ENCODE peak calls at places on chromosomes 1 and 21, in five cellular contexts. M is heart right ventricle, Z is HAP-1, R is AG10803, I is uterus. N is an unnamed sample.
A peak's percentile ranks its signal among the peaks of the same experiment; 100 is the strongest.

GRCh38 chr1:242212401-242212800 is 213.5 kb upstream of the MAP1LC3C start:
- DNase-seq in M (no peak), Z (peak; percentile 57), R (no peak), I (no peak), N (no peak)

GRCh38 chr21:41460578-41461527 is 34.8 kb downstream of the MX1 start:
- DNase-seq in M (peak; percentile 71), Z (no peak), R (peak; percentile 80), I (peak; percentile 65), N (peak; percentile 78)

GRCh38 chr1:159076753-159077656 is at the start of gene AIM2:
- DNase-seq in M (peak; percentile 16), Z (peak; percentile 8), R (peak; percentile 52), I (no peak), N (peak; percentile 46)

GRCh38 chr1:68230901-68231626 is 1.3 kb downstream of the WLS start:
- DNase-seq in M (peak; percentile 38), Z (peak; percentile 48), R (no peak), I (peak; percentile 37), N (no peak)

GRCh38 chr21:35543746-35544145 is 494.6 kb upstream of the RUNX1 start:
- DNase-seq in M (no peak), Z (no peak), R (no peak), I (no peak), N (no peak)

GRCh38 chr1:37726746-37727145 is 34.4 kb downstream of the CDCA8 start:
- DNase-seq in M (no peak), Z (no peak), R (no peak), I (no peak), N (no peak)

GRCh38 chr1:31771891-31772668 is 7.9 kb upstream of the ADGRB2 start:
- DNase-seq in M (no peak), Z (no peak), R (peak; percentile 31), I (no peak), N (no peak)

GRCh38 chr1:153667439-153667838 is 3.4 kb downstream of the ILF2 start:
- DNase-seq in M (no peak), Z (no peak), R (no peak), I (no peak), N (no peak)

GRCh38 chr1:69976896-69977295 is 228.5 kb downstream of the LRRC40 start:
- DNase-seq in M (no peak), Z (no peak), R (peak; percentile 13), I (no peak), N (peak; percentile 84)

GRCh38 chr21:44930543-44930981 is 9.3 kb upstream of the SLX9 start:
- DNase-seq in M (peak; percentile 48), Z (no peak), R (peak; percentile 38), I (no peak), N (no peak)

GRCh38 chr1:223846668-223847007 is 891 bp upstream of the TP53BP2 start:
- DNase-seq in M (peak; percentile 26), Z (peak; percentile 33), R (peak; percentile 33), I (peak; percentile 42), N (peak; percentile 29)

GRCh38 chr1:99645699-99646531 is at the start of gene PALMD:
- DNase-seq in M (peak; percentile 48), Z (no peak), R (peak; percentile 24), I (peak; percentile 24), N (peak; percentile 23)

GRCh38 chr1:219812491-219813221 is 115.7 kb downstream of the SLC30A10 start:
- DNase-seq in M (no peak), Z (peak; percentile 69), R (peak; percentile 69), I (no peak), N (peak; percentile 77)

GRCh38 chr1:91613594-91613993 is 112.9 kb downstream of the CDC7 start:
- DNase-seq in M (no peak), Z (peak; percentile 20), R (peak; percentile 60), I (no peak), N (no peak)

GRCh38 chr1:5509664-5510452 is 482.4 kb downstream of the NPHP4 start:
- DNase-seq in M (peak; percentile 69), Z (peak; percentile 72), R (peak; percentile 29), I (peak; percentile 49), N (peak; percentile 23)

GRCh38 chr1:92244376-92244775 is 26.7 kb downstream of the C1orf146 start:
- DNase-seq in M (no peak), Z (no peak), R (peak; percentile 1), I (no peak), N (peak; percentile 53)

GRCh38 chr21:45299026-45299863 is 11.6 kb upstream of the POFUT2 start:
- DNase-seq in M (peak; percentile 71), Z (no peak), R (no peak), I (peak; percentile 17), N (no peak)

GRCh38 chr1:107767156-107767582 is 197.8 kb downstream of the VAV3 start:
- DNase-seq in M (no peak), Z (no peak), R (no peak), I (no peak), N (no peak)

GRCh38 chr1:217586586-217586985 is 44.3 kb downstream of the GPATCH2 start:
- DNase-seq in M (no peak), Z (no peak), R (peak; percentile 5), I (no peak), N (peak; percentile 13)

GRCh38 chr21:18810136-18810535 is 406.6 kb upstream of the TMPRSS15 start:
- DNase-seq in M (no peak), Z (no peak), R (no peak), I (no peak), N (no peak)

GRCh38 chr1:222711319-222712252 is 705 bp downstream of the AIDA start:
- DNase-seq in M (peak; percentile 40), Z (peak; percentile 75), R (peak; percentile 63), I (peak; percentile 51), N (peak; percentile 77)

GRCh38 chr1:59266180-59266926 is 30.5 kb upstream of the FGGY start:
- DNase-seq in M (no peak), Z (no peak), R (no peak), I (no peak), N (no peak)

GRCh38 chr1:208369050-208369449 is 124.9 kb upstream of the PLXNA2 start:
- DNase-seq in M (no peak), Z (no peak), R (no peak), I (no peak), N (no peak)

GRCh38 chr1:218376722-218377121 is 31.6 kb downstream of the TGFB2 start:
- DNase-seq in M (no peak), Z (no peak), R (no peak), I (no peak), N (no peak)

GRCh38 chr1:93080424-93080823 is 1.3 kb downstream of the MTF2 start:
- DNase-seq in M (no peak), Z (no peak), R (peak; percentile 87), I (no peak), N (peak; percentile 85)

GRCh38 chr1:81695741-81696140 is 105.0 kb upstream of the ADGRL2 start:
- DNase-seq in M (no peak), Z (peak; percentile 62), R (peak; percentile 90), I (peak; percentile 27), N (peak; percentile 87)

GRCh38 chr1:223462047-223462446 is 68.8 kb downstream of the CCDC185 start:
- DNase-seq in M (no peak), Z (no peak), R (no peak), I (no peak), N (no peak)

GRCh38 chr1:27388337-27389005 is 4.0 kb upstream of the GPR3 start:
- DNase-seq in M (peak; percentile 68), Z (peak; percentile 81), R (peak; percentile 29), I (peak; percentile 66), N (no peak)

DNA sequence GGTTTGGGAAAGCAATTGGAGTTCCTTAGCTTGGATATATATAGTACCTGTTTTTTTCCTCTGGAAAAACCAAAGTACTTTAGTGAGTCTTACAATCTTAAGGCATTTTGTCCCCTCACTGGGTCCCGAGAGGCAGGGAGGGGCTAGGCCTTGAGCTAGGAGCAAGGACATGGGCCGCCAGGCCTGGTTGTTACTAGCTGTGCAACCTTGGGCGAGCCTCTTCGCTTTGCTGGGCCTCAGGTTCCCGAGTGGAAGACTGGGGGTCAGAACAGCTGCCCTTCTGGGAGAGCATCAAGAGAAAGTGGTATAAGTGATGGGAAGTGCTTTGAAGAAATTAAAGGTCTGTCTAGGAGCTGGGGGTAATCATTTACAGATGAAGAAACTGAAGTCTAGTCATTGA is 553.2 kb downstream of the KIF26B start:
- DNase-seq in M (no peak), Z (no peak), R (no peak), I (no peak), N (no peak)
- H3K4me3 ChIP-seq in M (no peak overlapping the region), Z (no peak overlapping the region), R (no peak overlapping the region), I (no peak overlapping the region), N (no peak overlapping the region)

GRCh38 chr1:15851251-15852035 is 3.9 kb downstream of the SPEN start:
- DNase-seq in M (no peak), Z (no peak), R (no peak), I (no peak), N (no peak)

GRCh38 chr1:15852036-15852827 is 4.7 kb downstream of the SPEN start:
- DNase-seq in M (no peak), Z (peak; percentile 46), R (no peak), I (no peak), N (no peak)

GRCh38 chr1:15849775-15850449 is 2.4 kb downstream of the SPEN start:
- DNase-seq in M (no peak), Z (peak; percentile 92), R (peak; percentile 39), I (peak; percentile 31), N (peak; percentile 61)

GRCh38 chr1:15848929-15849774 is 1.6 kb downstream of the SPEN start:
- DNase-seq in M (peak; percentile 77), Z (peak; percentile 95), R (peak; percentile 79), I (peak; percentile 83), N (peak; percentile 80)

GRCh38 chr1:15850450-15851079 is 3.1 kb downstream of the SPEN start:
- DNase-seq in M (no peak), Z (no peak), R (no peak), I (no peak), N (no peak)
- H3K4me3 ChIP-seq in M (peak overlapping the region; percentile 86), Z (peak overlapping the region; percentile 70), R (peak overlapping the region; percentile 92), I (peak overlapping the region; percentile 74), N (peak overlapping the region; percentile 77)

GRCh38 chr21:15063821-15064575 is 802 bp downstream of the NRIP1 start:
- DNase-seq in M (peak; percentile 65), Z (peak; percentile 53), R (peak; percentile 34), I (peak; percentile 43), N (no peak)
- H3K4me3 ChIP-seq in M (peak overlapping the region; percentile 92), Z (peak overlapping the region; percentile 50), R (peak overlapping the region; percentile 68), I (peak overlapping the region; percentile 97), N (peak overlapping the region; percentile 87)

DNA sequence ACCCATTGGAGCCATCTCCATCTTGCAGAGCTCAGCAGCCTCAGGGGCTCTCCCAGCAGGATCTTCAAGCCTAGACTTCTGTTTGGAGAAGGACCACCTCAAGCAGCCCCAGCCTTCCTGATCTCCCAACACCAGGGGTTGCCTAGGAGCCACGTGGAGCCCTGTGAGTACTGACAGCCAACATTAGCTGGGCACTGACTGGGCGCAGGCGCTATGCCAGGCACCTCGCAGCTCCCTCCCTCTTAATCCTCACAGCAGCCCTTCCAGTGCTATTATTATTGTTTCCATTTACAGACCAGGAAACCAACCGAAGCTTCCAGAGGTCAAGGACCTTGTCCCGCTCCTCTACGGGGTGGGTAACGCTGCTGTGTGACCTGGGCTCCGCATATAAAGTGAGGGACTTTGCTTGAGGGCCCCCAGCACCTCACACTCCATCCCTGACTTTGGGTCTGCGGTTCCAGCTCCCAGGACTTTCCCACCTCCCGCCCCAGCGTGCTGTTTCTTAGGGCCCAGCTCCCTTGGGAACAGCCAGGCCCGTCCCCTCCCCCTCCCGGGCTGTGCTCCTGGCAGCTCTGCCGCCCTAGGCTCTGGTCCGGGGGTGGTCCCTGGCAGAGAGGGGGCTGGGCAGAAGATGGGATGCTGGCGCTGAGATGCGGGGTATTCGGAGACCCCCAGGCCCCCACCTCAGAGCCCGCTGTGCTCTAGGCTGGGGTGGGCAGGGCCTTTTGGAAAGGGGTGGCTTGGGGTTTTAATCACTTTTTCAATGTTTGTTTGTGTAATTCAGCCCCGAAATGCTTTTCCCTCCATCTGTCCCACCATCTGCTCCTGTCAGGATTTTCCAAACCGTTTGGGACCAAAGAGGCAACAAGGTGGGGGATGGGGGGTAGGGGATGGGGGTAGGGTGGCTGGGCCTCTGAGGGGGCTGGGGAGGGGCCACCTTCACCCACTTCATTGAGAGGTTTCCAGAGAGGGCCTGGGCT is 4.1 kb upstream of the HPCA start:
- DNase-seq in M (peak; percentile 75), Z (no peak), R (no peak), I (no peak), N (no peak)
- H3K4me3 ChIP-seq in M (no peak overlapping the region), Z (no peak overlapping the region), R (no peak overlapping the region), I (no peak overlapping the region), N (no peak overlapping the region)

N was measured in fibroblast of mammary gland.